ENCODE peak calls at places on chromosomes 1 and 21, in eight cellular contexts. R is HCT116, G is kidney, S is heart left ventricle, F is substantia nigra, O is Karpas-422, P is astrocyte, N is keratinocyte. T is an unnamed sample.

GRCh38 chr1:48227165-48228013 is 4.9 kb downstream of the SLC5A9 start:
- DNase-seq in R (no peak), G (no peak), S (no peak), F (no peak), O (peak), P (no peak), N (no peak), T (peak)

GRCh38 chr21:45624356-45624854 is 19.1 kb upstream of the PCBP3 start:
- DNase-seq in R (no peak), G (no peak), S (no peak), F (no peak), O (no peak), P (no peak), N (no peak), T (no peak)

GRCh38 chr21:38760017-38760761 is 45.5 kb upstream of the ETS2 start:
- DNase-seq in R (no peak), G (no peak), S (no peak), F (no peak), O (no peak), P (peak), N (no peak), T (no peak)

GRCh38 chr1:21258331-21259134 is 31.7 kb downstream of the ECE1 start:
- DNase-seq in R (no peak), G (no peak), S (no peak), F (no peak), O (no peak), P (no peak), N (no peak), T (no peak)

GRCh38 chr1:234589064-234589765 is 20.8 kb downstream of the IRF2BP2 start:
- DNase-seq in R (no peak), G (no peak), S (no peak), F (no peak), O (no peak), P (peak), N (peak), T (no peak)

GRCh38 chr1:152878042-152878441 is at the start of gene SMCP:
- DNase-seq in R (no peak), G (no peak), S (no peak), F (no peak), O (peak), P (no peak), N (no peak), T (no peak)

GRCh38 chr21:14545906-14546480 is at the start of gene SAMSN1:
- DNase-seq in R (no peak), G (no peak), S (peak), F (no peak), O (no peak), P (no peak), N (no peak), T (peak)

GRCh38 chr1:39970274-39970673 is 15.3 kb downstream of the MFSD2A start:
- DNase-seq in R (no peak), G (no peak), S (no peak), F (no peak), O (no peak), P (no peak), N (no peak), T (no peak)

GRCh38 chr1:196393742-196394141 is 214.5 kb downstream of the KCNT2 start:
- DNase-seq in R (no peak), G (no peak), S (no peak), F (no peak), O (no peak), P (peak), N (no peak), T (no peak)

GRCh38 chr1:89100366-89100765 is 25.5 kb downstream of the GBP2 start:
- DNase-seq in R (no peak), G (no peak), S (no peak), F (no peak), O (no peak), P (no peak), N (no peak), T (no peak)

GRCh38 chr1:92797297-92797696 is 12.4 kb upstream of the EVI5 start:
- DNase-seq in R (no peak), G (no peak), S (no peak), F (no peak), O (no peak), P (peak), N (no peak), T (no peak)

GRCh38 chr1:182340233-182341058 is 51.1 kb downstream of the GLUL start:
- DNase-seq in R (no peak), G (no peak), S (no peak), F (no peak), O (no peak), P (peak), N (no peak), T (no peak)

GRCh38 chr1:199291022-199291740 is 652.3 kb downstream of the PTPRC start:
- DNase-seq in R (no peak), G (no peak), S (no peak), F (no peak), O (no peak), P (peak), N (no peak), T (no peak)

GRCh38 chr1:41024953-41025352 is 3.4 kb upstream of the SLFNL1 start:
- DNase-seq in R (no peak), G (no peak), S (no peak), F (no peak), O (no peak), P (no peak), N (no peak), T (no peak)

GRCh38 chr1:30420519-30421050 is 302.8 kb downstream of the MATN1 start:
- DNase-seq in R (no peak), G (no peak), S (peak), F (no peak), O (no peak), P (no peak), N (no peak), T (no peak)

GRCh38 chr1:55816456-55816794 is 601.3 kb upstream of the USP24 start:
- DNase-seq in R (no peak), G (no peak), S (no peak), F (no peak), O (no peak), P (peak), N (no peak), T (peak)

GRCh38 chr1:7455796-7456568 is 315.1 kb upstream of the VAMP3 start:
- DNase-seq in R (no peak), G (no peak), S (no peak), F (no peak), O (no peak), P (no peak), N (no peak), T (no peak)

GRCh38 chr1:1430114-1430982 is 5.1 kb upstream of the VWA1 start:
- DNase-seq in R (no peak), G (peak), S (peak), F (peak), O (no peak), P (peak), N (no peak), T (no peak)

GRCh38 chr21:44370027-44370735 is 16.8 kb downstream of the TRPM2 start:
- DNase-seq in R (no peak), G (peak), S (no peak), F (no peak), O (no peak), P (peak), N (no peak), T (no peak)

GRCh38 chr1:192877283-192877886 is 68.5 kb downstream of the RGS2 start:
- DNase-seq in R (no peak), G (no peak), S (no peak), F (no peak), O (no peak), P (peak), N (no peak), T (peak)

GRCh38 chr1:244214009-244214967 is 163.2 kb downstream of the ZBTB18 start:
- DNase-seq in R (peak), G (no peak), S (no peak), F (no peak), O (no peak), P (peak), N (no peak), T (no peak)

GRCh38 chr1:192771341-192771740 is 37.5 kb upstream of the RGS2 start:
- DNase-seq in R (no peak), G (no peak), S (no peak), F (no peak), O (no peak), P (no peak), N (no peak), T (no peak)

GRCh38 chr1:7393141-7393540 is 378.0 kb upstream of the VAMP3 start:
- DNase-seq in R (no peak), G (no peak), S (no peak), F (no peak), O (no peak), P (peak), N (no peak), T (no peak)

GRCh38 chr1:65278344-65279091 is 30.8 kb upstream of the DNAJC6 start:
- DNase-seq in R (no peak), G (no peak), S (no peak), F (no peak), O (no peak), P (no peak), N (no peak), T (no peak)
- H3K27ac ChIP-seq in R (no peak), G (no peak), S (peak), F (no peak), O (no peak), P (no peak), N (no peak), T (no peak)

GRCh38 chr1:214989341-214989740 is 93.2 kb upstream of the KCNK2 start:
- DNase-seq in R (no peak), G (no peak), S (no peak), F (no peak), O (no peak), P (peak), N (no peak), T (no peak)
- H3K27ac ChIP-seq in R (no peak), G (no peak), S (no peak), F (no peak), O (no peak), P (peak), N (no peak), T (no peak)

GRCh38 chr21:34147835-34148804 is 74.7 kb downstream of the MRPS6 start:
- DNase-seq in R (no peak), G (no peak), S (no peak), F (no peak), O (no peak), P (peak), N (no peak), T (no peak)

GRCh38 chr21:34148826-34149558 is 75.6 kb downstream of the MRPS6 start:
- DNase-seq in R (no peak), G (no peak), S (no peak), F (no peak), O (no peak), P (no peak), N (no peak), T (no peak)

GRCh38 chr21:34141373-34141772 is 68.0 kb downstream of the MRPS6 start:
- DNase-seq in R (no peak), G (no peak), S (no peak), F (no peak), O (no peak), P (no peak), N (no peak), T (no peak)

GRCh38 chr21:34143783-34144182 is 70.4 kb downstream of the MRPS6 start:
- DNase-seq in R (no peak), G (no peak), S (no peak), F (no peak), O (no peak), P (no peak), N (no peak), T (no peak)

GRCh38 chr21:34144224-34144623 is 70.8 kb downstream of the MRPS6 start:
- DNase-seq in R (no peak), G (no peak), S (no peak), F (no peak), O (no peak), P (no peak), N (no peak), T (no peak)
- H3K27ac ChIP-seq in R (no peak), G (no peak), S (no peak), F (no peak), O (no peak), P (no peak), N (no peak), T (no peak)

GRCh38 chr1:205527931-205528330 is 23.5 kb downstream of the CDK18 start:
- DNase-seq in R (no peak), G (no peak), S (no peak), F (no peak), O (no peak), P (no peak), N (no peak), T (no peak)

GRCh38 chr1:205528446-205528886 is 24.0 kb downstream of the CDK18 start:
- DNase-seq in R (no peak), G (no peak), S (no peak), F (no peak), O (no peak), P (no peak), N (no peak), T (no peak)

GRCh38 chr1:205524794-205525101 is 20.3 kb downstream of the CDK18 start:
- DNase-seq in R (no peak), G (no peak), S (no peak), F (no peak), O (no peak), P (no peak), N (no peak), T (no peak)

GRCh38 chr1:205525495-205526285 is 21.2 kb downstream of the CDK18 start:
- DNase-seq in R (no peak), G (no peak), S (no peak), F (no peak), O (no peak), P (no peak), N (no peak), T (no peak)

DNA sequence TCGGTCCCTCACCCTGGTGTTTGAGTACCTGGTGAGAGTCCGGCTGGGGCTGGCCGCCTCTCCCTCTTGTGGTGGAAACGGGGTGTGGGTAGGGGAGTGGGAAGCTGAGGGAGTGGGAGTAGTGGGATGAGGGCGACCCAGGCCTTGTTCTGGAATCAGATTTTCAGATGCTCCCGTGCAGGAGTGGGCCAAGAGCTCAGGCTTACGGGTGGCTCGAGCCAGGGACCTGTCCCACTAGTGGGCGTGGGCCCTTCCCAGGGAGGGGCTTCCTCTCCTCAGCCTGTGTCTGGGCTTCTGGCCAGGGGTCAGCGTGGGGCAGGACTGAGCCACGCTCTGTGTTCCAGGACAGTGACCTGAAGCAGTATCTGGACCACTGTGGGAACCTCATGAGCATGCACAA is 22.0 kb downstream of the CDK18 start:
- DNase-seq in R (no peak), G (no peak), S (no peak), F (no peak), O (no peak), P (no peak), N (no peak), T (no peak)
- H3K27ac ChIP-seq in R (no peak), G (no peak), S (no peak), F (peak), O (no peak), P (no peak), N (no peak), T (no peak)

GRCh38 chr1:185696419-185697150 is 37.6 kb upstream of the HMCN1 start:
- DNase-seq in R (no peak), G (no peak), S (no peak), F (no peak), O (no peak), P (no peak), N (no peak), T (no peak)

GRCh38 chr1:185690527-185690926 is 43.7 kb upstream of the HMCN1 start:
- DNase-seq in R (no peak), G (no peak), S (no peak), F (no peak), O (no peak), P (no peak), N (no peak), T (no peak)

GRCh38 chr1:185695299-185695698 is 38.9 kb upstream of the HMCN1 start:
- DNase-seq in R (no peak), G (no peak), S (no peak), F (no peak), O (peak), P (no peak), N (no peak), T (peak)

GRCh38 chr1:185693654-185694053 is 40.5 kb upstream of the HMCN1 start:
- DNase-seq in R (no peak), G (no peak), S (no peak), F (no peak), O (no peak), P (no peak), N (no peak), T (no peak)

DNA sequence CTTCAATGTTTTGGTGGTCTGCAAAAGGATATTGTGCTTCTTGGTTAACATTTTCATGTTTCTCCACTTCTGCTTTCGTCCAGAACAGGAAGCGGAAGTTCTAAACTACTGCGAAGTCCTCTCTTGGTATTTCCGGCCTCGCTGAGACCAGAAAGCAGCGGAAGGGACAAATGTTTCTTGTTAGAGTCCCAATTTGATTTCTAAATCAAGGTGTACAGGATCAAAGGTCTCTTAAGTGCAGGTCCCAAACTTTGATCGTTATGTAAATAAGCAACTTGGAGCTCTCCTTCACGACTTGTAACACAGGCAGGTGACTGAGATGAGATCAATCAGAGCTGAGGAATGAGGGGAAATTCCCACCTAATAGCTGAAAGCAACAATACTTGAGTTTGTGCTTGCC is 40.1 kb upstream of the HMCN1 start:
- DNase-seq in R (no peak), G (no peak), S (peak), F (no peak), O (peak), P (no peak), N (no peak), T (peak)
- H3K27ac ChIP-seq in R (no peak), G (no peak), S (peak), F (no peak), O (peak), P (no peak), N (no peak), T (peak)

GRCh38 chr1:36035154-36035553 is 48.7 kb upstream of the TEKT2 start:
- DNase-seq in R (no peak), G (no peak), S (no peak), F (no peak), O (no peak), P (no peak), N (no peak), T (no peak)
- H3K27ac ChIP-seq in R (no peak), G (no peak), S (no peak), F (no peak), O (no peak), P (peak), N (peak), T (no peak)

GRCh38 chr1:178282949-178283367 is 189.1 kb downstream of the RASAL2 start:
- DNase-seq in R (peak), G (no peak), S (no peak), F (no peak), O (no peak), P (peak), N (no peak), T (no peak)

GRCh38 chr1:178275553-178275952 is 181.6 kb downstream of the RASAL2 start:
- DNase-seq in R (no peak), G (no peak), S (no peak), F (no peak), O (no peak), P (no peak), N (no peak), T (no peak)

GRCh38 chr1:178283409-178283808 is 189.5 kb downstream of the RASAL2 start:
- DNase-seq in R (no peak), G (no peak), S (no peak), F (no peak), O (no peak), P (peak), N (no peak), T (no peak)

GRCh38 chr1:178278135-178278534 is 184.2 kb downstream of the RASAL2 start:
- DNase-seq in R (no peak), G (no peak), S (no peak), F (no peak), O (no peak), P (peak), N (peak), T (no peak)

DNA sequence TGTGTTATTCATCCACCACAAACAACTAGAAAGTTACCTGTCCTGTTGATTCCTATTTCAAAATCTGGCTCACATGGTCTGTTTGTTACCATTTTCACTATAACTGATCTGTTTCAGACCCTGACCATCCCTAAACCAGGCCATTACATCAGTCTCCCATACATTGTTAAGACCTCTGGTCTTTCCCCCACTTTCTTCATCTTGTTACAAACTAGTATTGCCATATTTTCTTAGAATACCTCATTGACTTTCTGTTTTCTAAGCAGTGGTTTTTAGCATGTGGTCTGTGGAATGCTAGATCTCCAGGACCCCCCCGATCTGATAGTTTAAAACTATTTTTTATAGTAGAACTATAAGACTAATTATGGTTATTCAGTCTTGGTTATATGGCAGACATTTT is 185.4 kb downstream of the RASAL2 start:
- DNase-seq in R (no peak), G (no peak), S (no peak), F (no peak), O (no peak), P (no peak), N (no peak), T (no peak)
- H3K27ac ChIP-seq in R (no peak), G (no peak), S (no peak), F (no peak), O (no peak), P (no peak), N (peak), T (no peak)

DNA sequence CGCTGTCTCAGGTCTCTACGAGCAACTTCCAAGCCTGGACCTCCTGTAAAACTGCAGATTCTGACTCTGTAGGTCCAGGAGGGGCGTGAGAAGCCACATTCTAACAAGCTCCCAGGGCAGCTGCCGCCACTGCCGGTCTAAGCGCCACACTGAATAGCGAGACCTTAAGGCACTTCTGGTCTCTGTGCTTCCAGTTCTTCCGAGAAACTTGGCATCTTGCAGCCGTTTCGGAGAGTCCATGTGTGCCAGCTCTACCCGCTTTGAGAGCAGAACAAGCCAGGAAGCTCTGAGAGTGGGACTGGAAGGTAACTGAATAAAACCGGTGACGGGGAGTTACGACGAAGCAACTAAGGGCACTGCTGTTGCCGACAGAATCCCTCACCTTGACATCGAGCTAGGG is 12.5 kb downstream of the AGT start:
- DNase-seq in R (no peak), G (no peak), S (no peak), F (no peak), O (no peak), P (peak), N (no peak), T (no peak)
- H3K27ac ChIP-seq in R (no peak), G (no peak), S (no peak), F (no peak), O (no peak), P (no peak), N (no peak), T (no peak)

T was measured in MM.1S.